ENCODE peak calls at places on chromosome 16, in four cellular contexts. L, I, K and U are unnamed samples.

GRCh38 chr16:66335704-66336329 is 30.7 kb upstream of the CDH5 start:
- DNase-seq in L (peak), I (no peak), K (peak), U (no peak)

GRCh38 chr16:75254359-75254837 is 3.0 kb upstream of the BCAR1 start:
- DNase-seq in I (peak), L (peak), K (peak), U (no peak)

GRCh38 chr16:89828199-89828869 is at the start of gene SPIRE2:
- DNase-seq in K (peak), L (peak), I (peak), U (peak)

GRCh38 chr16:54447606-54448440 is 161.2 kb upstream of the IRX3 start:
- DNase-seq in K (peak), I (no peak), L (peak), U (no peak)

GRCh38 chr16:11392041-11392581 is 46.9 kb downstream of the RMI2 start:
- DNase-seq in L (no peak), K (no peak), I (no peak), U (peak)

GRCh38 chr16:12141073-12141472 is 164.5 kb downstream of the SNX29 start:
- DNase-seq in L (no peak), K (peak), I (no peak), U (no peak)

GRCh38 chr16:64656471-64656870 is 465.4 kb downstream of the CDH11 start:
- DNase-seq in I (no peak), L (peak), K (no peak), U (no peak)

GRCh38 chr16:50440991-50441390 is 72.2 kb upstream of the BRD7 start:
- DNase-seq in K (no peak), I (no peak), L (no peak), U (no peak)

GRCh38 chr16:4330277-4330882 is 14.5 kb downstream of the GLIS2 start:
- DNase-seq in L (no peak), I (peak), K (peak), U (peak)

GRCh38 chr16:47323241-47323640 is 137.6 kb downstream of the ITFG1 start:
- DNase-seq in L (no peak), I (no peak), K (no peak), U (no peak)

GRCh38 chr16:74304164-74304834 is 7.7 kb downstream of the PSMD7 start:
- DNase-seq in L (no peak), K (no peak), I (no peak), U (no peak)

GRCh38 chr16:81730090-81731051 is 48.7 kb upstream of the PLCG2 start:
- DNase-seq in L (peak), K (peak), I (peak), U (peak)

GRCh38 chr16:48525201-48526057 is 84.6 kb downstream of the N4BP1 start:
- DNase-seq in K (no peak), I (no peak), L (no peak), U (no peak)

GRCh38 chr16:8587065-8587464 is 3.2 kb downstream of the TMEM114 start:
- DNase-seq in K (no peak), I (no peak), L (no peak), U (no peak)

GRCh38 chr16:48334325-48334724 is 50.9 kb downstream of the SIAH1 start:
- DNase-seq in L (no peak), K (no peak), I (no peak), U (no peak)

GRCh38 chr16:47966325-47966724 is 189.5 kb downstream of the ABCC12 start:
- DNase-seq in K (no peak), I (no peak), L (no peak), U (no peak)

GRCh38 chr16:50745940-50746339 is 4.1 kb downstream of the CYLD start:
- DNase-seq in K (no peak), I (no peak), L (no peak), U (no peak)

GRCh38 chr16:58109330-58109729 is 19.9 kb downstream of the CFAP20 start:
- DNase-seq in K (no peak), L (no peak), I (no peak), U (no peak)

GRCh38 chr16:79081292-79082066 is 519.1 kb downstream of the MAF start:
- DNase-seq in L (no peak), I (no peak), K (no peak), U (no peak)

GRCh38 chr16:10625595-10626357 is 45.4 kb upstream of the EMP2 start:
- DNase-seq in L (peak), K (peak), I (no peak), U (no peak)

GRCh38 chr16:85685251-85685650 is 3.5 kb downstream of the GINS2 start:
- DNase-seq in I (no peak), K (no peak), L (no peak), U (no peak)

GRCh38 chr16:181668-182021 is 1.4 kb downstream of the HBQ1 start:
- DNase-seq in K (no peak), I (no peak), L (no peak), U (no peak)

DNA sequence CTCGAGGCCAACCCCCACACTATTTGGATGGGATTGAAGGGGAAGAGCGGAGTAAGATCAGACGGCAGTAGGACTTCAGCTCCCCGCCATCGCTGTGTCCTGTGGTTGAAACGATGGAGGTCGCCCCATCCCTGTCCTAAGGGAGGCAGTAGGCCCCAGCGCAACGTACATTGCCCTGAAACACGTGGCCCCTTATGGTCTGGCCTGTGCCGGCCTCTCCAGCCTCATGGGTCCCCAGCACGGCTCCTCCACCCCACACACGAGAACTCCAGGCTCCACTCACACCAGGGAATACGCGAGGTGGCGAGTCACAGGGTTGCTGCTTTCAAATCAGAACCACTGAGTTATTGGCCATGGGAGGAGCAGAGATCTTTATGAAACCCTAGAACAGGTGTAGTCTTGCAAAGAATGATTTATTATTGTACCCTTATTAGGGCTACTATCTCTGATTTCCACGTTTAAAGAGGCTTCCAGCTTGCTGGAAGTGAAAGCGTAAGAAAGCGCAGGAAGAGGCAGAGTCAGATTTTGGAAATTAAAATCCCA is 669 bp upstream of the DCTPP1 start:
- DNase-seq in I (no peak), L (no peak), K (no peak), U (no peak)
- TF ChIP-seq CTCF in I (no peak), L (no peak), K (no peak), U (peak)

GRCh38 chr16:1884155-1884760 is 12.3 kb upstream of the MEIOB start:
- DNase-seq in I (no peak), K (no peak), L (peak), U (no peak)
- TF ChIP-seq CTCF in I (no peak), K (no peak), L (peak), U (no peak)

DNA sequence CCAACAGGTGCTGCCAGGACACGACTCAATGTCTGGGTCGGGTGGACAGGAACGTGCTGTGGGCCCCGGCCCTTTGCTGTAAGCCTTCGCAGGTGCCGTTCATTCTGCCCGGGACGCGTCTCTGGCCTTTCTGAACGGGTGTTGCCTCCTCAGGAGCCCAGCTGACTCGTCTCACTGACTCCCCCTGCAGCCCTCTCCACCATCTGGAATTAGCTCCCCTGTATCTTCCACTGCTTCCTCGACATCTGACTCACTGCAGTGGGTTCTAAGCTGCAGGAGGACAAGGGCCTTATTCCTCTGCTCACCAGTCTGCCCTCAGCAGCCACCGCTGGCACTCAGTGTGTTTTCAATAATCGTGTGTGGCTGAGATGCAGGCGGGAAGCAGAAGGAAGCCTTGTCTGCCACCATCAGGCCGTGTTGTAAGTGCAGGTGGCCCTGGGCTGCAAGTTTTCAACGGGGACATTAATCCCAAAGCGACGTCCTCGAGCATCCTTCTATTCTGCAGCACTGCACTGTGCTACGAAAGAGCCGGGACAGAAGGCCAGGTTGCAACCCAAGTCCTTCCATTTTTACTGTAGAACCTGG is 256.2 kb downstream of the FOXL1 start:
- DNase-seq in K (peak), L (peak), I (no peak), U (no peak)
- TF ChIP-seq CTCF in K (peak), L (peak), I (no peak), U (no peak)

GRCh38 chr16:84397090-84397489 is 28.8 kb downstream of the ATP2C2 start:
- DNase-seq in L (no peak), I (no peak), K (no peak), U (no peak)
- TF ChIP-seq CTCF in L (peak), I (no peak), K (peak), U (peak)

DNA sequence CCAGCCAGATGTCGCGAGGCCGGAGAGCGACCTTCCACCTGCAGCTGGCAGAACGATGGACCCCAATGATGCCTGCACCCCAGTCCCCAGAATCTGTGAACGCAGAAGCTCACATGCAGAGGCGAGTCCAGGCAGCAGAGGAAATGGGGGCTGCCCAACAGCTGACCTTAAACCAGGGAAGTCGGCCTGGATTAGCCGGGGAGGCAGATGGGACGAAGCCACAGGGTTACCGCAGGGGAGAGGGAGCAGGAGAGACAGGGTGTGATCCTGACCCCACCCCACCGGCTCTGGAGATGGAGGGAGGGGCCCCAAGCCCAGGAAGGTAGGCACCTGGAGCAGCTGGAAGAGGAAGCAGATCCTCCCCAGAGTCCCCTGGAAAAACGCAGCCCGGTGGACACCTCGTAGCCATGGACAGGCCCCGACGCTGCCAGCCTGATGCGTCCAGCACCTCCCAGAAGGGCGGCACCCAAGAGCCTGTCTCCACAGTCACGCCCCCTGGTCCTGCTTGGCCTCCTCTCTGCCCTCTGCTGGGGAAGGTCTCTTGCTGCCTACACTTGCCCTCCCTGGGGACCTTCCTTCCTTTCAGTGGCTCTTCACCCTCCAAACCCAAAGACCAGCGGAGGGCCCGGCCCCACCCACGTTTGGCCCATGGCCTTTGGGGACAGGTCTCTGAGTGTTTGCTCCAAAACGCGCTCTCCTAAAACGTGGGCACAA is 37.3 kb downstream of the PIEZO1 start:
- DNase-seq in I (no peak), L (no peak), K (no peak), U (peak)
- TF ChIP-seq CTCF in I (no peak), L (peak), K (peak), U (peak)

GRCh38 chr16:68848786-68849185 is 5.5 kb downstream of the TANGO6 start:
- DNase-seq in I (no peak), K (no peak), L (no peak), U (no peak)

GRCh38 chr16:68839831-68840230 is 3.5 kb upstream of the TANGO6 start:
- DNase-seq in K (no peak), L (no peak), I (no peak), U (no peak)

GRCh38 chr16:68844211-68844564 is 857 bp downstream of the TANGO6 start:
- DNase-seq in L (no peak), K (no peak), I (no peak), U (no peak)

GRCh38 chr16:68843482-68844210 is at the start of gene TANGO6:
- DNase-seq in L (peak), K (peak), I (peak), U (peak)
- TF ChIP-seq CTCF in L (peak), K (peak), I (no peak), U (peak)